ENCODE peak calls at places on chromosomes 12 and 14, in nine cellular contexts. One of them, this sample, is unnamed.

GRCh38 chr12:107580750-107581529 is 104.7 kb upstream of the PWP1 start:
- DNase-seq in OCI-LY7: no peak
- DNase-seq in HL-60: no peak
- DNase-seq in lower lobe of right lung: no peak
- DNase-seq in coronary artery: no peak
- DNase-seq in AG04449: no peak
- DNase-seq in fibroblast of villous mesenchyme: no peak
- DNase-seq in body of pancreas: no peak
- DNase-seq in BE2C: peak; percentile 36
- DNase-seq in this sample: no peak

GRCh38 chr14:21647380-21647779 is 6.3 kb upstream of the OR4E2 start:
- DNase-seq in OCI-LY7: no peak
- DNase-seq in HL-60: no peak
- DNase-seq in lower lobe of right lung: no peak
- DNase-seq in coronary artery: no peak
- DNase-seq in AG04449: no peak
- DNase-seq in fibroblast of villous mesenchyme: no peak
- DNase-seq in body of pancreas: no peak
- DNase-seq in BE2C: no peak
- DNase-seq in this sample: no peak

GRCh38 chr12:26807292-26807691 is 25.7 kb downstream of the ITPR2 start:
- DNase-seq in OCI-LY7: no peak
- DNase-seq in HL-60: no peak
- DNase-seq in lower lobe of right lung: no peak
- DNase-seq in coronary artery: no peak
- DNase-seq in AG04449: no peak
- DNase-seq in fibroblast of villous mesenchyme: no peak
- DNase-seq in body of pancreas: no peak
- DNase-seq in BE2C: no peak
- DNase-seq in this sample: no peak

GRCh38 chr12:111247083-111247783 is 121.7 kb downstream of the PHETA1 start:
- DNase-seq in OCI-LY7: no peak
- DNase-seq in HL-60: no peak
- DNase-seq in lower lobe of right lung: no peak
- DNase-seq in coronary artery: no peak
- DNase-seq in AG04449: no peak
- DNase-seq in fibroblast of villous mesenchyme: no peak
- DNase-seq in body of pancreas: no peak
- DNase-seq in BE2C: no peak
- DNase-seq in this sample: no peak

GRCh38 chr14:100322138-100322957 is 791 bp upstream of the SLC25A47 start:
- DNase-seq in OCI-LY7: no peak
- DNase-seq in HL-60: no peak
- DNase-seq in lower lobe of right lung: no peak
- DNase-seq in coronary artery: no peak
- DNase-seq in AG04449: no peak
- DNase-seq in fibroblast of villous mesenchyme: no peak
- DNase-seq in body of pancreas: no peak
- DNase-seq in BE2C: no peak
- DNase-seq in this sample: no peak

GRCh38 chr12:110782068-110782467 is 39.4 kb upstream of the PPP1CC start:
- DNase-seq in OCI-LY7: no peak
- DNase-seq in HL-60: no peak
- DNase-seq in lower lobe of right lung: no peak
- DNase-seq in coronary artery: no peak
- DNase-seq in AG04449: no peak
- DNase-seq in fibroblast of villous mesenchyme: no peak
- DNase-seq in body of pancreas: no peak
- DNase-seq in BE2C: no peak
- DNase-seq in this sample: no peak

GRCh38 chr12:98424726-98425401 is 90.5 kb upstream of the TMPO start:
- DNase-seq in OCI-LY7: peak; percentile 63
- DNase-seq in HL-60: peak; percentile 68
- DNase-seq in lower lobe of right lung: peak; percentile 60
- DNase-seq in coronary artery: no peak
- DNase-seq in AG04449: peak; percentile 67
- DNase-seq in fibroblast of villous mesenchyme: peak; percentile 94
- DNase-seq in body of pancreas: peak; percentile 72
- DNase-seq in BE2C: peak; percentile 51
- DNase-seq in this sample: peak; percentile 56

GRCh38 chr14:99821519-99822165 is 28.4 kb downstream of the EML1 start:
- DNase-seq in OCI-LY7: no peak
- DNase-seq in HL-60: peak; percentile 13
- DNase-seq in lower lobe of right lung: no peak
- DNase-seq in coronary artery: no peak
- DNase-seq in AG04449: peak; percentile 84
- DNase-seq in fibroblast of villous mesenchyme: peak; percentile 92
- DNase-seq in body of pancreas: no peak
- DNase-seq in BE2C: no peak
- DNase-seq in this sample: peak; percentile 70

GRCh38 chr12:120748242-120748641 is 22.6 kb downstream of the ACADS start:
- DNase-seq in OCI-LY7: no peak
- DNase-seq in HL-60: no peak
- DNase-seq in lower lobe of right lung: no peak
- DNase-seq in coronary artery: no peak
- DNase-seq in AG04449: no peak
- DNase-seq in fibroblast of villous mesenchyme: no peak
- DNase-seq in body of pancreas: no peak
- DNase-seq in BE2C: no peak
- DNase-seq in this sample: no peak

GRCh38 chr12:120742207-120742536 is 16.5 kb downstream of the ACADS start:
- DNase-seq in OCI-LY7: no peak
- DNase-seq in HL-60: no peak
- DNase-seq in lower lobe of right lung: no peak
- DNase-seq in coronary artery: no peak
- DNase-seq in AG04449: no peak
- DNase-seq in fibroblast of villous mesenchyme: no peak
- DNase-seq in body of pancreas: peak; percentile 87
- DNase-seq in BE2C: no peak
- DNase-seq in this sample: no peak

GRCh38 chr12:120740871-120741270 is 15.2 kb downstream of the ACADS start:
- DNase-seq in OCI-LY7: no peak
- DNase-seq in HL-60: no peak
- DNase-seq in lower lobe of right lung: no peak
- DNase-seq in coronary artery: no peak
- DNase-seq in AG04449: no peak
- DNase-seq in fibroblast of villous mesenchyme: no peak
- DNase-seq in body of pancreas: no peak
- DNase-seq in BE2C: no peak
- DNase-seq in this sample: no peak

GRCh38 chr12:120741476-120742206 is 16.0 kb downstream of the ACADS start:
- DNase-seq in OCI-LY7: no peak
- DNase-seq in HL-60: no peak
- DNase-seq in lower lobe of right lung: no peak
- DNase-seq in coronary artery: no peak
- DNase-seq in AG04449: no peak
- DNase-seq in fibroblast of villous mesenchyme: no peak
- DNase-seq in body of pancreas: no peak
- DNase-seq in BE2C: no peak
- DNase-seq in this sample: no peak

DNA sequence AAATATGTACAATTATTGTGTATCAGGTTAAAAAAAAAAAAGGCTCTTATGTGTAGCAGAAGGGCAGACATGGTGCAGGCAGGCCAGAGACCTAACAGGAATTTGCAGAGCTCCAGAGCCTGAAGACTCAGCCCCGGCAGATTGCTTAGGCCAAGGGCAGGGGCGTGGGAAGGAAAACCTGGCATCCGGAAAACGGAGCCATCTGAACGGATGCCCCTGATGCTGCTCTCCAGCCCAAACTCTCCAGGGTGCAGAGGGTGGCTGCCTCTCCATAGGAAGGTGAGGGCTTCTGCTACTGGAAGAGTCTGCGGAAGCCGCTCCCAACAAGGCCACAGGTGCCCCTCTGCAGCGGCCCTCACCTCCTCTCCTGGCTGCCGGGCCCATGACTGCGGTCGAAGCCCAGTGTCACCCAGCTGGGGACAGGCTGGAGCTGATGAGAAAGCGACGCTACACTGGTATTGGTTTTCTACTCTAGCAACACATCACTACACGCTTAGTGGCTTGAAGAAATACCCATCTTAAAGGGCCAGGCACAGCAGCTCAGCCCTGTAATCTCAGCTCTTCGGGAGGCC is 19.4 kb downstream of the ACADS start:
- DNase-seq in OCI-LY7: no peak
- DNase-seq in HL-60: no peak
- DNase-seq in lower lobe of right lung: no peak
- DNase-seq in coronary artery: no peak
- DNase-seq in AG04449: no peak
- DNase-seq in fibroblast of villous mesenchyme: no peak
- DNase-seq in body of pancreas: no peak
- DNase-seq in BE2C: no peak
- DNase-seq in this sample: no peak
- H3K4me3 ChIP-seq in OCI-LY7: no peak overlapping the region
- H3K4me3 ChIP-seq in HL-60: no peak overlapping the region
- H3K4me3 ChIP-seq in lower lobe of right lung: no peak overlapping the region
- H3K4me3 ChIP-seq in coronary artery: no peak overlapping the region
- H3K4me3 ChIP-seq in AG04449: no peak overlapping the region
- H3K4me3 ChIP-seq in fibroblast of villous mesenchyme: no peak overlapping the region
- H3K4me3 ChIP-seq in body of pancreas: no peak overlapping the region
- H3K4me3 ChIP-seq in BE2C: no peak overlapping the region
- H3K4me3 ChIP-seq in this sample: no peak overlapping the region

GRCh38 chr14:103390605-103391004 is 5.4 kb downstream of the MARK3 start:
- DNase-seq in OCI-LY7: no peak
- DNase-seq in HL-60: no peak
- DNase-seq in lower lobe of right lung: no peak
- DNase-seq in coronary artery: no peak
- DNase-seq in AG04449: no peak
- DNase-seq in fibroblast of villous mesenchyme: no peak
- DNase-seq in body of pancreas: no peak
- DNase-seq in BE2C: no peak
- DNase-seq in this sample: no peak

GRCh38 chr14:103386632-103387329 is 1.6 kb downstream of the MARK3 start:
- DNase-seq in OCI-LY7: peak; percentile 19
- DNase-seq in HL-60: no peak
- DNase-seq in lower lobe of right lung: no peak
- DNase-seq in coronary artery: no peak
- DNase-seq in AG04449: no peak
- DNase-seq in fibroblast of villous mesenchyme: peak; percentile 54
- DNase-seq in body of pancreas: no peak
- DNase-seq in BE2C: no peak
- DNase-seq in this sample: no peak

GRCh38 chr14:103391048-103391447 is 5.8 kb downstream of the MARK3 start:
- DNase-seq in OCI-LY7: peak; percentile 68
- DNase-seq in HL-60: peak; percentile 67
- DNase-seq in lower lobe of right lung: no peak
- DNase-seq in coronary artery: no peak
- DNase-seq in AG04449: no peak
- DNase-seq in fibroblast of villous mesenchyme: peak; percentile 91
- DNase-seq in body of pancreas: no peak
- DNase-seq in BE2C: peak; percentile 60
- DNase-seq in this sample: no peak

GRCh38 chr14:103385994-103386491 is 828 bp downstream of the MARK3 start:
- DNase-seq in OCI-LY7: peak; percentile 50
- DNase-seq in HL-60: peak; percentile 34
- DNase-seq in lower lobe of right lung: peak; percentile 55
- DNase-seq in coronary artery: no peak
- DNase-seq in AG04449: no peak
- DNase-seq in fibroblast of villous mesenchyme: peak; percentile 36
- DNase-seq in body of pancreas: peak; percentile 45
- DNase-seq in BE2C: peak; percentile 19
- DNase-seq in this sample: no peak

DNA sequence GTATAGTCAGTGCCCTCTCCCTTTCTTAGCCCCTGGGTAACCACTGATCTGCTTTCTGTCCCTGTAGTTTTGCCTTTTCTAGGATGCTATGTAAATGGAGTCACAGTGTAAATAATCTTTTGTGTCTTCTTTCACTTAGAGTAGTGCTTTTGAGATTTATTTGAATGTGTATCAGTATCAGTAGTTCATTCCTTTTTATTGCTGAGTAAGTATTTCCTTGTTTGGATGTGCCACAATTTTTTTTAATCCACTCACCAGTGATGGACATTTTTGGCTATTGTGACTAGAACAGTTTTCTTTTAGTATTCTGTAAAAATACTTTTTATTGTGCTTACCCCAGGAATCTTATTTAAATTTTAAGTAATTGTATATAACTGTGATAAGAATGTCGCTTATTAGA is 3.4 kb downstream of the MARK3 start:
- DNase-seq in OCI-LY7: no peak
- DNase-seq in HL-60: no peak
- DNase-seq in lower lobe of right lung: no peak
- DNase-seq in coronary artery: no peak
- DNase-seq in AG04449: no peak
- DNase-seq in fibroblast of villous mesenchyme: no peak
- DNase-seq in body of pancreas: no peak
- DNase-seq in BE2C: no peak
- DNase-seq in this sample: no peak
- H3K4me3 ChIP-seq in OCI-LY7: peak overlapping the region; percentile 96
- H3K4me3 ChIP-seq in HL-60: no peak overlapping the region
- H3K4me3 ChIP-seq in lower lobe of right lung: peak overlapping the region; percentile 88
- H3K4me3 ChIP-seq in coronary artery: no peak overlapping the region
- H3K4me3 ChIP-seq in AG04449: no peak overlapping the region
- H3K4me3 ChIP-seq in fibroblast of villous mesenchyme: peak overlapping the region; percentile 92
- H3K4me3 ChIP-seq in body of pancreas: no peak overlapping the region
- H3K4me3 ChIP-seq in BE2C: peak overlapping the region; percentile 2
- H3K4me3 ChIP-seq in this sample: no peak overlapping the region

GRCh38 chr14:37172936-37173613 is 669 bp upstream of the SLC25A21 start:
- DNase-seq in OCI-LY7: no peak
- DNase-seq in HL-60: no peak
- DNase-seq in lower lobe of right lung: no peak
- DNase-seq in coronary artery: no peak
- DNase-seq in AG04449: no peak
- DNase-seq in fibroblast of villous mesenchyme: no peak
- DNase-seq in body of pancreas: no peak
- DNase-seq in BE2C: no peak
- DNase-seq in this sample: no peak

GRCh38 chr14:37170237-37170636 is 2.2 kb downstream of the SLC25A21 start:
- DNase-seq in OCI-LY7: no peak
- DNase-seq in HL-60: no peak
- DNase-seq in lower lobe of right lung: no peak
- DNase-seq in coronary artery: no peak
- DNase-seq in AG04449: no peak
- DNase-seq in fibroblast of villous mesenchyme: no peak
- DNase-seq in body of pancreas: no peak
- DNase-seq in BE2C: no peak
- DNase-seq in this sample: no peak

GRCh38 chr14:37172024-37172869 is at the start of gene SLC25A21:
- DNase-seq in OCI-LY7: no peak
- DNase-seq in HL-60: peak; percentile 2
- DNase-seq in lower lobe of right lung: peak; percentile 76
- DNase-seq in coronary artery: peak; percentile 79
- DNase-seq in AG04449: no peak
- DNase-seq in fibroblast of villous mesenchyme: peak; percentile 68
- DNase-seq in body of pancreas: peak; percentile 78
- DNase-seq in BE2C: no peak
- DNase-seq in this sample: peak; percentile 47

GRCh38 chr14:37171678-37172023 is 755 bp downstream of the SLC25A21 start:
- DNase-seq in OCI-LY7: no peak
- DNase-seq in HL-60: no peak
- DNase-seq in lower lobe of right lung: no peak
- DNase-seq in coronary artery: no peak
- DNase-seq in AG04449: no peak
- DNase-seq in fibroblast of villous mesenchyme: no peak
- DNase-seq in body of pancreas: no peak
- DNase-seq in BE2C: no peak
- DNase-seq in this sample: no peak

DNA sequence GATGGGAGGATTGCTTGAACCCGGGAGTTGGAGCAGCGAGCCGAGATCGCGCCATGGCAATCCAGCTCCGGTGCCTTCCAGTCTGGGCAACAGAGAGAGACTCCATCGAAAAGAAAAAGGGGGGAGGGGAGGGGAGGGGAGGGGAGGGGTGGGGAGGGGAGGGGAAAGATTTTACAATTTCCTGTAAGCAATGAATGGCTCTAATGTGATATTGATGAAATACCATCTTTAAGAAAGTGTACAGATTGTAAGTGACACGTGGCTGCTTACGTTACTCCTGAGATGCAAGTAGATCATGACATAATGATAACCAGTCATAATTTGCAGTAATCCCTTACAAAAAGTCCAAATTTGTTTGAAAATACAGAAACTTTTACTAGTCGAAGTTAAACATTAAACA is 1.4 kb downstream of the SLC25A21 start:
- DNase-seq in OCI-LY7: no peak
- DNase-seq in HL-60: no peak
- DNase-seq in lower lobe of right lung: no peak
- DNase-seq in coronary artery: no peak
- DNase-seq in AG04449: no peak
- DNase-seq in fibroblast of villous mesenchyme: no peak
- DNase-seq in body of pancreas: no peak
- DNase-seq in BE2C: no peak
- DNase-seq in this sample: no peak
- H3K4me3 ChIP-seq in OCI-LY7: no peak overlapping the region
- H3K4me3 ChIP-seq in HL-60: no peak overlapping the region
- H3K4me3 ChIP-seq in lower lobe of right lung: no peak overlapping the region
- H3K4me3 ChIP-seq in coronary artery: no peak overlapping the region
- H3K4me3 ChIP-seq in AG04449: no peak overlapping the region
- H3K4me3 ChIP-seq in fibroblast of villous mesenchyme: no peak overlapping the region
- H3K4me3 ChIP-seq in body of pancreas: no peak overlapping the region
- H3K4me3 ChIP-seq in BE2C: no peak overlapping the region
- H3K4me3 ChIP-seq in this sample: no peak overlapping the region

GRCh38 chr12:108728820-108729611 is 2.3 kb downstream of the CORO1C start:
- DNase-seq in OCI-LY7: no peak
- DNase-seq in HL-60: no peak
- DNase-seq in lower lobe of right lung: no peak
- DNase-seq in coronary artery: no peak
- DNase-seq in AG04449: no peak
- DNase-seq in fibroblast of villous mesenchyme: no peak
- DNase-seq in body of pancreas: no peak
- DNase-seq in BE2C: no peak
- DNase-seq in this sample: no peak
- H3K4me3 ChIP-seq in OCI-LY7: peak overlapping the region; percentile 90
- H3K4me3 ChIP-seq in HL-60: no peak overlapping the region
- H3K4me3 ChIP-seq in lower lobe of right lung: peak overlapping the region; percentile 82
- H3K4me3 ChIP-seq in coronary artery: peak overlapping the region; percentile 93
- H3K4me3 ChIP-seq in AG04449: peak overlapping the region; percentile 99
- H3K4me3 ChIP-seq in fibroblast of villous mesenchyme: peak overlapping the region; percentile 91
- H3K4me3 ChIP-seq in body of pancreas: no peak overlapping the region
- H3K4me3 ChIP-seq in BE2C: peak overlapping the region; percentile 91
- H3K4me3 ChIP-seq in this sample: peak overlapping the region; percentile 94